ENCODE peak calls at places on chromosome 9, in ten cellular contexts. R is endothelial cell; S is natural killer cell; F is NCI-H774; Y is spleen; O is AG08395; V is GM03348; C is G401; A is C1 segment of cervical spinal cord; X is activated CD4-positive, CD25-positive, alpha-beta regulatory T cell. W is an unnamed sample.

GRCh38 chr9:5895782-5896181 is 5.1 kb downstream of the MLANA start:
- DNase-seq in R (no peak), S (no peak), F (no peak), Y (no peak), O (no peak), V (no peak), C (no peak), A (peak; percentile 3), X (no peak), W (no peak)

GRCh38 chr9:136977223-136978072 is at the start of gene PTGDS:
- DNase-seq in R (no peak), S (no peak), F (no peak), Y (no peak), O (no peak), V (no peak), C (peak; percentile 45), A (peak; percentile 86), X (no peak), W (no peak)

GRCh38 chr9:122816163-122816867 is 12.1 kb downstream of the PDCL start:
- DNase-seq in R (peak; percentile 72), S (peak; percentile 40), F (no peak), Y (peak; percentile 87), O (no peak), V (no peak), C (peak; percentile 67), A (no peak), X (peak; percentile 25), W (no peak)

GRCh38 chr9:3099601-3100000 is 255.7 kb upstream of the PUM3 start:
- DNase-seq in R (no peak), S (no peak), F (no peak), Y (no peak), O (no peak), V (no peak), C (peak; percentile 92), A (no peak), X (no peak), W (no peak)

GRCh38 chr9:93668261-93668871 is 92.0 kb downstream of the PHF2 start:
- DNase-seq in R (no peak), S (peak; percentile 7), F (no peak), Y (peak; percentile 72), O (no peak), V (no peak), C (peak; percentile 15), A (no peak), X (no peak), W (no peak)

GRCh38 chr9:93702261-93702660 is 125.9 kb downstream of the PHF2 start:
- DNase-seq in R (no peak), S (no peak), F (no peak), Y (peak; percentile 44), O (no peak), V (no peak), C (no peak), A (no peak), X (no peak), W (no peak)

GRCh38 chr9:734831-735511 is 106.5 kb upstream of the DMRT1 start:
- DNase-seq in R (no peak), S (no peak), F (no peak), Y (no peak), O (peak; percentile 81), V (peak; percentile 80), C (no peak), A (no peak), X (no peak), W (no peak)

GRCh38 chr9:6355728-6356127 is 27.6 kb downstream of the TPD52L3 start:
- DNase-seq in R (no peak), S (no peak), F (no peak), Y (no peak), O (peak; percentile 54), V (peak; percentile 55), C (no peak), A (no peak), X (no peak), W (no peak)

GRCh38 chr9:2489838-2490314 is 131.7 kb upstream of the VLDLR start:
- DNase-seq in R (no peak), S (no peak), F (no peak), Y (no peak), O (peak; percentile 38), V (peak; percentile 74), C (no peak), A (no peak), X (no peak), W (no peak)

GRCh38 chr9:114278881-114279570 is 43.9 kb upstream of the ORM1 start:
- DNase-seq in R (no peak), S (no peak), F (no peak), Y (peak; percentile 55), O (peak; percentile 46), V (peak; percentile 73), C (no peak), A (no peak), X (no peak), W (no peak)

GRCh38 chr9:2359821-2360220 is 261.8 kb upstream of the VLDLR start:
- DNase-seq in R (no peak), S (no peak), F (peak; percentile 29), Y (no peak), O (no peak), V (no peak), C (no peak), A (no peak), X (no peak), W (no peak)

GRCh38 chr9:117682955-117683710 is 21.1 kb upstream of the TLR4 start:
- DNase-seq in R (no peak), S (no peak), F (no peak), Y (no peak), O (peak; percentile 5), V (no peak), C (no peak), A (no peak), X (no peak), W (no peak)

GRCh38 chr9:134179595-134179917 is 15.2 kb upstream of the RNU6ATAC start:
- DNase-seq in R (no peak), S (no peak), F (no peak), Y (peak; percentile 42), O (no peak), V (no peak), C (no peak), A (no peak), X (no peak), W (no peak)

GRCh38 chr9:78261403-78262001 is 25.6 kb downstream of the CEP78 start:
- DNase-seq in R (no peak), S (no peak), F (peak; percentile 13), Y (no peak), O (peak; percentile 39), V (peak; percentile 61), C (peak; percentile 27), A (no peak), X (no peak), W (peak; percentile 48)

GRCh38 chr9:126703330-126704156 is 89.8 kb downstream of the LMX1B start:
- DNase-seq in R (peak; percentile 2), S (peak; percentile 14), F (no peak), Y (peak; percentile 44), O (no peak), V (no peak), C (no peak), A (no peak), X (no peak), W (no peak)

GRCh38 chr9:2560175-2560574 is 61.4 kb upstream of the VLDLR start:
- DNase-seq in R (no peak), S (no peak), F (peak; percentile 6), Y (no peak), O (no peak), V (no peak), C (no peak), A (no peak), X (no peak), W (no peak)

GRCh38 chr9:37925786-37926736 is 22.1 kb upstream of the SLC25A51 start:
- DNase-seq in R (no peak), S (no peak), F (no peak), Y (peak; percentile 55), O (no peak), V (no peak), C (no peak), A (no peak), X (no peak), W (no peak)

GRCh38 chr9:92746567-92747458 is 17.8 kb downstream of the BICD2 start:
- DNase-seq in R (no peak), S (no peak), F (no peak), Y (peak; percentile 51), O (no peak), V (peak; percentile 48), C (no peak), A (no peak), X (no peak), W (no peak)

GRCh38 chr9:131642496-131643083 is 97.3 kb downstream of the PRRT1B start:
- DNase-seq in R (no peak), S (no peak), F (no peak), Y (no peak), O (no peak), V (no peak), C (no peak), A (no peak), X (no peak), W (no peak)

GRCh38 chr9:130341839-130342713 is 76.5 kb downstream of the HMCN2 start:
- DNase-seq in R (no peak), S (no peak), F (no peak), Y (peak; percentile 66), O (no peak), V (no peak), C (no peak), A (no peak), X (no peak), W (no peak)

GRCh38 chr9:92097997-92098482 is 17.2 kb downstream of the SPTLC1 start:
- DNase-seq in R (peak; percentile 84), S (peak; percentile 44), F (no peak), Y (peak; percentile 85), O (no peak), V (no peak), C (peak; percentile 37), A (peak; percentile 28), X (no peak), W (no peak)